ENCODE peak calls at places on chromosomes 7 and 10, in eight cellular contexts. K is non-pigmented ciliary epithelial cell, Y is aorta, U is left ventricle myocardium superior, Z is M059J, S is HFFc6, B is H9, L is neural progenitor cell. W is an unnamed sample.

GRCh38 chr10:32295027-32295426 is 51.9 kb downstream of the EPC1 start:
- DNase-seq in K (no peak), Y (no peak), U (no peak), Z (no peak), S (no peak), B (no peak), L (no peak), W (no peak)

GRCh38 chr10:103720328-103720963 is 134.9 kb downstream of the SH3PXD2A start:
- DNase-seq in K (no peak), Y (no peak), U (peak), Z (no peak), S (no peak), B (no peak), L (no peak), W (no peak)

GRCh38 chr10:6256439-6256838 is 53.7 kb downstream of the PFKFB3 start:
- DNase-seq in K (no peak), Y (no peak), U (no peak), Z (no peak), S (no peak), B (no peak), L (no peak), W (no peak)

GRCh38 chr7:76073335-76073990 is 25.6 kb downstream of the MDH2 start:
- DNase-seq in K (no peak), Y (no peak), U (no peak), Z (no peak), S (no peak), B (peak), L (peak), W (no peak)

GRCh38 chr7:157468221-157469111 is 131.7 kb downstream of the DNAJB6 start:
- DNase-seq in K (no peak), Y (peak), U (no peak), Z (peak), S (no peak), B (peak), L (no peak), W (no peak)

GRCh38 chr7:2616973-2617709 is 14.6 kb upstream of the TTYH3 start:
- DNase-seq in K (no peak), Y (no peak), U (peak), Z (no peak), S (no peak), B (no peak), L (peak), W (no peak)

GRCh38 chr10:29443745-29444523 is 155.1 kb downstream of the LYZL1 start:
- DNase-seq in K (no peak), Y (no peak), U (no peak), Z (no peak), S (peak), B (peak), L (no peak), W (peak)

GRCh38 chr10:44733743-44734488 is 177.2 kb upstream of the TMEM72 start:
- DNase-seq in K (no peak), Y (no peak), U (no peak), Z (no peak), S (no peak), B (no peak), L (peak), W (no peak)

GRCh38 chr7:31228957-31229356 is 111.6 kb downstream of the NEUROD6 start:
- DNase-seq in K (no peak), Y (no peak), U (no peak), Z (no peak), S (no peak), B (no peak), L (no peak), W (no peak)

W was measured in Karpas-422.